ENCODE peak calls at places on chromosomes 7 and 10, in six cellular contexts. One of them, this sample, is unnamed.

GRCh38 chr10:130660266-130660665 is 524.1 kb downstream of the GLRX3 start:
- DNase-seq in A549: no peak
- DNase-seq in HepG2: no peak
- DNase-seq in NB4: no peak
- DNase-seq in K562: no peak
- DNase-seq in endothelial cell of umbilical vein: no peak
- DNase-seq in this sample: no peak

GRCh38 chr7:128136215-128136597 is 104.9 kb upstream of the LEP start:
- DNase-seq in A549: peak; percentile 30
- DNase-seq in HepG2: no peak
- DNase-seq in NB4: no peak
- DNase-seq in K562: no peak
- DNase-seq in endothelial cell of umbilical vein: no peak
- DNase-seq in this sample: no peak

GRCh38 chr10:11225935-11226334 is 208.3 kb downstream of the CELF2 start:
- DNase-seq in A549: no peak
- DNase-seq in HepG2: no peak
- DNase-seq in NB4: peak; percentile 86
- DNase-seq in K562: peak; percentile 33
- DNase-seq in endothelial cell of umbilical vein: no peak
- DNase-seq in this sample: no peak

GRCh38 chr10:68348265-68348741 is 15.6 kb upstream of the PBLD start:
- DNase-seq in A549: peak; percentile 44
- DNase-seq in HepG2: peak; percentile 48
- DNase-seq in NB4: peak; percentile 78
- DNase-seq in K562: peak; percentile 56
- DNase-seq in endothelial cell of umbilical vein: peak; percentile 52
- DNase-seq in this sample: no peak

GRCh38 chr10:91108820-91109219 is 111.6 kb upstream of the PCGF5 start:
- DNase-seq in A549: no peak
- DNase-seq in HepG2: no peak
- DNase-seq in NB4: no peak
- DNase-seq in K562: no peak
- DNase-seq in endothelial cell of umbilical vein: no peak
- DNase-seq in this sample: no peak

GRCh38 chr7:157840913-157841756 is 504.3 kb downstream of the DNAJB6 start:
- DNase-seq in A549: no peak
- DNase-seq in HepG2: no peak
- DNase-seq in NB4: no peak
- DNase-seq in K562: no peak
- DNase-seq in endothelial cell of umbilical vein: no peak
- DNase-seq in this sample: no peak

GRCh38 chr10:33749809-33750208 is 415.3 kb upstream of the NRP1 start:
- DNase-seq in A549: no peak
- DNase-seq in HepG2: no peak
- DNase-seq in NB4: no peak
- DNase-seq in K562: no peak
- DNase-seq in endothelial cell of umbilical vein: no peak
- DNase-seq in this sample: no peak

GRCh38 chr7:21944616-21945373 is 904 bp downstream of the CDCA7L start:
- DNase-seq in A549: peak; percentile 16
- DNase-seq in HepG2: no peak
- DNase-seq in NB4: peak; percentile 75
- DNase-seq in K562: no peak
- DNase-seq in endothelial cell of umbilical vein: peak; percentile 72
- DNase-seq in this sample: no peak

GRCh38 chr10:102988404-102989314 is 70.6 kb downstream of the CNNM2 start:
- DNase-seq in A549: no peak
- DNase-seq in HepG2: peak; percentile 97
- DNase-seq in NB4: no peak
- DNase-seq in K562: peak; percentile 61
- DNase-seq in endothelial cell of umbilical vein: no peak
- DNase-seq in this sample: no peak

GRCh38 chr7:32299133-32299702 is 191.0 kb downstream of the LSM5 start:
- DNase-seq in A549: peak; percentile 22
- DNase-seq in HepG2: no peak
- DNase-seq in NB4: no peak
- DNase-seq in K562: no peak
- DNase-seq in endothelial cell of umbilical vein: no peak
- DNase-seq in this sample: no peak

GRCh38 chr7:12686234-12686893 is 1.1 kb upstream of the ARL4A start:
- DNase-seq in A549: peak; percentile 91
- DNase-seq in HepG2: peak; percentile 72
- DNase-seq in NB4: peak; percentile 99
- DNase-seq in K562: peak; percentile 82
- DNase-seq in endothelial cell of umbilical vein: peak; percentile 90
- DNase-seq in this sample: peak; percentile 36

GRCh38 chr7:134938141-134938540 is 48.2 kb upstream of the AGBL3 start:
- DNase-seq in A549: no peak
- DNase-seq in HepG2: no peak
- DNase-seq in NB4: no peak
- DNase-seq in K562: no peak
- DNase-seq in endothelial cell of umbilical vein: no peak
- DNase-seq in this sample: no peak

GRCh38 chr7:102064361-102065025 is 222.2 kb upstream of the SH2B2 start:
- DNase-seq in A549: peak; percentile 24
- DNase-seq in HepG2: no peak
- DNase-seq in NB4: peak; percentile 61
- DNase-seq in K562: no peak
- DNase-seq in endothelial cell of umbilical vein: no peak
- DNase-seq in this sample: no peak

GRCh38 chr7:19060870-19061269 is 56.6 kb downstream of the TWIST1 start:
- DNase-seq in A549: no peak
- DNase-seq in HepG2: no peak
- DNase-seq in NB4: no peak
- DNase-seq in K562: no peak
- DNase-seq in endothelial cell of umbilical vein: no peak
- DNase-seq in this sample: no peak

GRCh38 chr7:17948503-17949238 is 8.4 kb upstream of the SNX13 start:
- DNase-seq in A549: no peak
- DNase-seq in HepG2: no peak
- DNase-seq in NB4: peak; percentile 48
- DNase-seq in K562: no peak
- DNase-seq in endothelial cell of umbilical vein: no peak
- DNase-seq in this sample: no peak

GRCh38 chr10:67735430-67735829 is 39.4 kb upstream of the CTNNA3 start:
- DNase-seq in A549: no peak
- DNase-seq in HepG2: no peak
- DNase-seq in NB4: no peak
- DNase-seq in K562: no peak
- DNase-seq in endothelial cell of umbilical vein: no peak
- DNase-seq in this sample: no peak

GRCh38 chr10:30818854-30819253 is 189.3 kb upstream of the LYZL2 start:
- DNase-seq in A549: no peak
- DNase-seq in HepG2: no peak
- DNase-seq in NB4: no peak
- DNase-seq in K562: no peak
- DNase-seq in endothelial cell of umbilical vein: no peak
- DNase-seq in this sample: no peak

GRCh38 chr10:79391231-79392019 is 44.2 kb downstream of the PPIF start:
- DNase-seq in A549: no peak
- DNase-seq in HepG2: no peak
- DNase-seq in NB4: no peak
- DNase-seq in K562: peak; percentile 94
- DNase-seq in endothelial cell of umbilical vein: no peak
- DNase-seq in this sample: no peak

GRCh38 chr10:102347236-102347828 is 48.2 kb upstream of the NFKB2 start:
- DNase-seq in A549: peak; percentile 58
- DNase-seq in HepG2: peak; percentile 41
- DNase-seq in NB4: peak; percentile 27
- DNase-seq in K562: peak; percentile 22
- DNase-seq in endothelial cell of umbilical vein: peak; percentile 77
- DNase-seq in this sample: no peak

GRCh38 chr10:33279791-33280190 is 54.7 kb downstream of the NRP1 start:
- DNase-seq in A549: no peak
- DNase-seq in HepG2: no peak
- DNase-seq in NB4: no peak
- DNase-seq in K562: no peak
- DNase-seq in endothelial cell of umbilical vein: no peak
- DNase-seq in this sample: no peak

GRCh38 chr10:113326160-113327111 is 226.4 kb upstream of the HABP2 start:
- DNase-seq in A549: peak; percentile 93
- DNase-seq in HepG2: peak; percentile 29
- DNase-seq in NB4: peak; percentile 91
- DNase-seq in K562: peak; percentile 43
- DNase-seq in endothelial cell of umbilical vein: peak; percentile 42
- DNase-seq in this sample: peak; percentile 42

GRCh38 chr10:20596911-20597310 is 300.2 kb downstream of the NEBL start:
- DNase-seq in A549: no peak
- DNase-seq in HepG2: no peak
- DNase-seq in NB4: no peak
- DNase-seq in K562: no peak
- DNase-seq in endothelial cell of umbilical vein: no peak
- DNase-seq in this sample: no peak

GRCh38 chr10:79073784-79074432 is 5.1 kb downstream of the ZMIZ1 start:
- DNase-seq in A549: no peak
- DNase-seq in HepG2: peak; percentile 61
- DNase-seq in NB4: no peak
- DNase-seq in K562: no peak
- DNase-seq in endothelial cell of umbilical vein: peak; percentile 42
- DNase-seq in this sample: no peak

GRCh38 chr10:33265621-33266020 is 68.8 kb downstream of the NRP1 start:
- DNase-seq in A549: no peak
- DNase-seq in HepG2: no peak
- DNase-seq in NB4: no peak
- DNase-seq in K562: no peak
- DNase-seq in endothelial cell of umbilical vein: no peak
- DNase-seq in this sample: no peak

DNA sequence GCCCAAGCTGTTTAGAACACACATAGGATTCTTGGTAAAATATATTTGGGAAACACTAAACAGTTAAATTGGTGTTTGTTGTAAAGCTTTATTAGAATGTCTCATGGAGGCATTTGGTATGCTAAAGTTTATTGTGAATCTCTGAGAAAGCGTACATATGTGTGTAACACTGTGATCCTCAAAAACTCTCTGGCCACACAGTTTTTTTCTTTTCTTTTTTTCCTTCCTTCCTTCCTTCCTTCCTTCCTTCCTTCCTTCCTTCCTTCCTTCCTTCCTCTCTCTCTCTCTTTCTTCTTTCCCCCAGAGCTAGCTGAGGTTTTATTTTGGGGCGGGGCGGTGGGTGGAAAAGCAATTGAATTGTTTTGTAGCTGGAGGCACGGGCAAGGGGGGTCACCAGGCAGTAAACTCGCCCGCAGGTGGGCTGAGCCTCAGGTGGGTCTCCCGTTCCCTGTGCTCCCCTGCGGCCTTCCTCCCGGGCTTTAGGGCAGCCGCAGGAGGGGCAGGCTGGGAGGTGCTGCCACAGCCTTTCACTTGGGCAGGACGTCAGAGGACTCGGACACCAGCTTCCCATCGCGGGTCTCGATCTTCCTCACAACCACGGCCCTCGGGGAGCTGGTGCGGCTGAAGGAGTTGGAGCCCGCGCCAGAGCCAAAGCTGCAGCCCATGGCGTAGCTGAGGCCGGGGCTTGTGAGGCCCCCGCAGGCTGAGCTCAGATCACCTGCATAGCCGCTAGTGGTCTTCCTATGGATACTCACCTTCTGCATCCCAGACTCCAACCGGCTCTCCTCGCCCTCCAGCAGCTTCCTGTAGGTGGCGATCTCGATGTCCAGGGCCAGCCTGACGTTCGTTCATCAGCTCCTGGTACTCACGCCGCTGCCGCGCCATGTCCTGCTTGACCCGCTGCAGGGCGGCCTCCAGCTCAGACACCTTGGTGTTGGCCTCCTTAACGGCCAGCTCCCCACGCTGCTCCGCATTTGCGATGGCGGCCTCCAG is 459.0 kb downstream of the GATA3 start:
- DNase-seq in A549: no peak
- DNase-seq in HepG2: no peak
- DNase-seq in NB4: no peak
- DNase-seq in K562: no peak
- DNase-seq in endothelial cell of umbilical vein: no peak
- DNase-seq in this sample: no peak
- TF ChIP-seq MYC in A549: no peak
- TF ChIP-seq MYC in HepG2: no peak
- TF ChIP-seq MYC in NB4: no peak
- TF ChIP-seq MYC in K562: no peak
- TF ChIP-seq MYC in endothelial cell of umbilical vein: no peak
- TF ChIP-seq MYC in this sample: no peak

GRCh38 chr10:16887565-16887964 is 70.3 kb upstream of the RSU1 start:
- DNase-seq in A549: no peak
- DNase-seq in HepG2: no peak
- DNase-seq in NB4: no peak
- DNase-seq in K562: no peak
- DNase-seq in endothelial cell of umbilical vein: peak; percentile 84
- DNase-seq in this sample: no peak
- TF ChIP-seq MYC in A549: no peak
- TF ChIP-seq MYC in HepG2: no peak
- TF ChIP-seq MYC in NB4: no peak
- TF ChIP-seq MYC in K562: no peak
- TF ChIP-seq MYC in endothelial cell of umbilical vein: no peak
- TF ChIP-seq MYC in this sample: no peak

DNA sequence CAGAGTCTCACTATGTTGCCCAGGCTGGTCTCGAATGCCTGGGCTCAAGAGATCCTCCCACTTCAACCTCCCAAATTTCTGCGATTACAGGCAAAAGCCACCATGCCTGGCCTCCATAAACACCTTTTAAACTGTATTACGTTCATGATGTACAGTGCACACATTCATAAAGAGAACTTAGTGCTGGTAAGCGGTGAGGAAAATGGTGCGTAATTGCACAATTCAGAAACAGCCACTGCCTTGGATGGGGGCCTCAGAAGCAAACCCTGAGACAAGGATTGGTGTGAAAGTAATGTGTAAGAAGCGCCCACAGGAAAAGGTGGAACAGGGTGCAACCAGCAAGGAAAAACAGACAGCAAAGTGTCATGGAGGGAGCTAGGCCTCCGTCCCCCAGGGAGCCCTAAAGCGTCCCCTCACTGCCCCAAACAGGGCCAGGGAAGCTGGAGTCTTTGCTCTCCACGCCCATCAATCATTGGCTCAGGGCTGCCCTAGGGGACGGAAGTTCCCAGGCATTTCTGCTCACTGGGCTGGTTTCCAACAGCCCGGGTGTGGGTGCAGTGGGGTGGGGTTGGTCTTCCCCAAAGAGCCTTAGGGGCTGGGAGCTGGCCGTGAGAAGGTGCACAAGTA is 9.6 kb upstream of the C10orf105 start:
- DNase-seq in A549: peak; percentile 54
- DNase-seq in HepG2: peak; percentile 8
- DNase-seq in NB4: peak; percentile 97
- DNase-seq in K562: peak; percentile 67
- DNase-seq in endothelial cell of umbilical vein: no peak
- DNase-seq in this sample: no peak
- TF ChIP-seq MYC in A549: no peak
- TF ChIP-seq MYC in HepG2: no peak
- TF ChIP-seq MYC in NB4: no peak
- TF ChIP-seq MYC in K562: no peak
- TF ChIP-seq MYC in endothelial cell of umbilical vein: no peak
- TF ChIP-seq MYC in this sample: no peak

DNA sequence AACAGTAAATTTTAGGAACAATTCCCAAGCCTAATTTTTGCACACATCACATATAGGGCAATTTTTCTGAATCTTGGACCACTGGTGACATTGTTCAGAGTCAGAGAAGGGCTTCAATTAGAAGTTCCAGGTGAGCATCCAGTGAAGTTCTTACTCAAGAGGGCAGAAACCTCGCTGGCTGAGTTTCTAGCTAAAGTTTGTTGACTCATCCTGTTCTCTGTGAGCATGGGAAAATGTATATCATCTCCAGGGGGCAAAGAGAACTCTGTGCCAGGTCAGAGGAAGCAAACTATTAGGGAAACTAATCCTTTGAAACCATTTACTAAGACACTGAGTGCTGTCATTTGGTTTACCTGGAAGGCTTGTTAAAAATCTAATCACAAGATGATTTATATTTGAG is 695.6 kb upstream of the IGFBP3 start:
- DNase-seq in A549: no peak
- DNase-seq in HepG2: no peak
- DNase-seq in NB4: no peak
- DNase-seq in K562: no peak
- DNase-seq in endothelial cell of umbilical vein: no peak
- DNase-seq in this sample: no peak
- TF ChIP-seq MYC in A549: no peak
- TF ChIP-seq MYC in HepG2: no peak
- TF ChIP-seq MYC in NB4: no peak
- TF ChIP-seq MYC in K562: no peak
- TF ChIP-seq MYC in endothelial cell of umbilical vein: no peak
- TF ChIP-seq MYC in this sample: no peak

This sample was measured in GM12878.